ENCODE peak calls at places on chromosome 2, in four cellular contexts. I is ovary, G is brain microvascular endothelial cell, D is endodermal cell. Q is an unnamed sample.

GRCh38 chr2:71756280-71756906 is 303.0 kb downstream of the DYSF start:
- DNase-seq in D (no peak), G (peak; percentile 45), I (no peak), Q (no peak)

GRCh38 chr2:99420031-99420430 is 69.8 kb downstream of the REV1 start:
- DNase-seq in I (no peak), D (no peak), G (no peak), Q (no peak)

GRCh38 chr2:26179446-26179907 is 6.6 kb downstream of the GAREM2 start:
- DNase-seq in G (no peak), I (no peak), D (peak; percentile 83), Q (no peak)

GRCh38 chr2:152506843-152507242 is 171.9 kb downstream of the FMNL2 start:
- DNase-seq in I (no peak), G (peak; percentile 88), D (no peak), Q (no peak)

GRCh38 chr2:46564811-46565241 is 85.5 kb downstream of the TMEM247 start:
- DNase-seq in G (no peak), D (peak; percentile 50), I (no peak), Q (no peak)

GRCh38 chr2:10495311-10495987 is 47.3 kb upstream of the ODC1 start:
- DNase-seq in I (no peak), G (no peak), D (no peak), Q (no peak)

GRCh38 chr2:239871481-239872435 is 153.4 kb downstream of the NDUFA10 start:
- DNase-seq in I (no peak), G (no peak), D (peak; percentile 31), Q (no peak)

GRCh38 chr2:174013310-174013751 is 48.2 kb upstream of the SP3 start:
- DNase-seq in D (no peak), G (no peak), I (peak; percentile 75), Q (no peak)

GRCh38 chr2:26733343-26733742 is 30.7 kb upstream of the SLC35F6 start:
- DNase-seq in I (no peak), G (no peak), D (no peak), Q (no peak)

GRCh38 chr2:73852020-73852419 is 23.3 kb downstream of the STAMBP start:
- DNase-seq in I (no peak), D (no peak), G (peak; percentile 72), Q (no peak)

GRCh38 chr2:73855526-73855925 is 26.8 kb downstream of the STAMBP start:
- DNase-seq in D (no peak), G (no peak), I (no peak), Q (no peak)

GRCh38 chr2:73856214-73856613 is 27.5 kb downstream of the STAMBP start:
- DNase-seq in D (no peak), I (no peak), G (peak; percentile 52), Q (no peak)

GRCh38 chr2:73850009-73850408 is 21.2 kb downstream of the STAMBP start:
- DNase-seq in I (no peak), D (no peak), G (no peak), Q (no peak)

GRCh38 chr2:73851274-73851673 is 22.5 kb downstream of the STAMBP start:
- DNase-seq in D (peak; percentile 67), I (no peak), G (no peak), Q (peak; percentile 19)
- TF ChIP-seq CTCF in D (peak; percentile 70), I (no peak), G (peak; percentile 56), Q (peak; percentile 42)

GRCh38 chr2:216412022-216412999 is at the start of gene SMARCAL1:
- DNase-seq in G (peak; percentile 99), I (peak; percentile 99), D (peak; percentile 100), Q (peak; percentile 98)

GRCh38 chr2:216408426-216409315 is 3.6 kb upstream of the SMARCAL1 start:
- DNase-seq in D (peak; percentile 71), G (no peak), I (no peak), Q (peak; percentile 56)

GRCh38 chr2:216413882-216414281 is 1.6 kb downstream of the SMARCAL1 start:
- DNase-seq in I (no peak), D (no peak), G (no peak), Q (no peak)

GRCh38 chr2:216406861-216407260 is 5.4 kb upstream of the SMARCAL1 start:
- DNase-seq in I (no peak), D (no peak), G (no peak), Q (no peak)

GRCh38 chr2:216410550-216410949 is 1.7 kb upstream of the SMARCAL1 start:
- DNase-seq in G (no peak), D (no peak), I (no peak), Q (no peak)
- H3K27ac ChIP-seq in G (no peak overlapping the region), D (no peak overlapping the region), I (no peak overlapping the region), Q (no peak overlapping the region)

DNA sequence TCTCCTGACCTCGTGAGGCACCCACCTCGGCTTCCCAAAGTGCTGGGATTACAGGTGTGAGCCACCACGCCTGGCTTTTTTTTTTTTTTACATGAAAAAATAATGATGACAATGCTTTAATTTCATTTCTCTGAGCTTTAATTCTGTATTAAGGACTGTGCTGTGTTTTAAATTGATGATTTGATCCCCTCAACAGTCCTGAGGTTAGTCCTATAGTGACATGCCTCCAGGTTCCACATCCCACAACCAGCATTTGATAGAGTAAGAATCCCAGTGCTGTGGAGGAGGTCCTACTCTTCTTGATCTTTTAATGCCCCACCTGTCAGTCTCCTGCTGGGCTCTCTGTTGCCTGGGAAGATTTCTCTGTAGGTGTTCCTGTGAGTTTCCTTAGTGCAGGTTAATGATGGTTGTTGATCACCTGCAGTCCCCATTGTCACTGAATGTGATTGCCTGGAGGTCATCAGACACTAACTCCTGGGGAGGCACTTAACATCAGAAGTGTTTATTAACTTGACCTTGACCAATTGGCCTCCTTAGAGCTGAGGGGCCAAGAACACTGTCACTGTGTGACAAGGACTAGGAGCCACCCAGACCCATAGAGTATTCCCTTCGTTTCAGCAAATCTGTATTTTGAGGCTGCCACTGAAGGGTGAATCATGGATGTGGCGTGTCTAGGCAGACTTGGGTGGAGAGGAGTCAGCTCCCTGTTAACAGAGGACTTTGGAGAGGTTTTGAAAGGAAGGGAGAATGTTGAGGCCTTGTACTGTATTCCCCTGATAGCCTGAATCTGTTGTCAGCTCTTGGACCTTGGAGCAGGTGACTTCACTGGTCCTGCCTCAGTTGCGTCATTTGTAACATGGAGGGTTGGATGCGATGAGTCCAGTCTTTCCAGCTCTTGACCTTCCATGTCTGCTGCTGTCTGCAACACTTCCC is 11.5 kb downstream of the ASAP2 start:
- DNase-seq in D (peak; percentile 92), I (no peak), G (no peak), Q (no peak)
- H3K4me3 ChIP-seq in D (no peak overlapping the region), I (no peak overlapping the region), G (no peak overlapping the region), Q (no peak overlapping the region)

GRCh38 chr2:24158131-24158530 is 16.7 kb upstream of the FAM228A start:
- DNase-seq in I (no peak), D (no peak), G (no peak), Q (no peak)

GRCh38 chr2:24162494-24162893 is 12.4 kb upstream of the FAM228A start:
- DNase-seq in G (no peak), D (no peak), I (no peak), Q (no peak)

GRCh38 chr2:24159708-24160107 is 15.1 kb upstream of the FAM228A start:
- DNase-seq in I (no peak), G (no peak), D (no peak), Q (no peak)

GRCh38 chr2:24163186-24163585 is 11.7 kb upstream of the FAM228A start:
- DNase-seq in I (no peak), D (no peak), G (no peak), Q (no peak)

DNA sequence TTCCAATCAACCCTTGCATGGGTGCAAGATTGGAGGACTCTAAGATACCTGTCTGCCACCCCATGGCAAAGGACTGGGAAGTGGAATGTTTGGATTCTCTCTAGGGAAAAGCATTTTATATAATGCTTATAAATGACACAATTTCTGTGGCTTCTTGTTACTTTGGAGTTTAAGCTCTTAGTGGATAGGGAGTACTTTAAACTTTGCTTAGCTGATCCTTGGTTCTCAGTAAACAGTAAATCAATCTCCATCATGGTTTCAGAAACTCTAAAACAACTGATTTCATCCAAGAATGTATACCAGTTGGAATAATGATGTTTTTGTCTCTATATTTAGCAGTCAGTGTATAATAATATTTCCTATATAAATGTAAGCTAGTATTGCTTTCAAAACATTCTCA is 14.1 kb upstream of the FAM228A start:
- DNase-seq in D (no peak), G (no peak), I (no peak), Q (no peak)
- TF ChIP-seq CTCF in D (no peak), G (no peak), I (no peak), Q (no peak)